ENCODE peak calls at places on chromosomes 16 and 17, in ten cellular contexts. Q, X, J, B, I, V, P, O, K and Y are unnamed samples.

GRCh38 chr17:58527949-58528348 is 13.5 kb upstream of the MTMR4 start:
- DNase-seq in Q (no peak), V (no peak), I (no peak), P (no peak), J (no peak), X (peak), O (no peak), K (no peak), B (peak), Y (no peak)

GRCh38 chr16:21722771-21723460 is 59.1 kb downstream of the OTOA start:
- DNase-seq in O (no peak), I (no peak), X (no peak), J (no peak), P (no peak), B (no peak), V (no peak), K (no peak), Q (no peak), Y (no peak)

GRCh38 chr16:11354733-11355574 is 9.7 kb downstream of the RMI2 start:
- DNase-seq in J (peak), O (peak), K (no peak), Q (peak), B (no peak), X (no peak), V (peak), P (peak), I (peak), Y (no peak)

GRCh38 chr17:37092041-37092440 is 143.3 kb downstream of the AATF start:
- DNase-seq in I (no peak), O (no peak), B (no peak), Q (no peak), X (peak), P (no peak), K (no peak), V (peak), J (no peak), Y (no peak)

GRCh38 chr17:17227608-17228520 is 9.1 kb downstream of the FLCN start:
- DNase-seq in Q (no peak), X (peak), V (no peak), J (peak), I (no peak), K (no peak), B (no peak), O (no peak), P (no peak), Y (no peak)

GRCh38 chr16:30985401-30986128 is 558 bp downstream of the HSD3B7 start:
- DNase-seq in O (no peak), Q (no peak), P (peak), X (no peak), V (peak), K (peak), B (no peak), I (no peak), J (no peak), Y (peak)

GRCh38 chr16:13351651-13352217 is 450.3 kb downstream of the SHISA9 start:
- DNase-seq in P (no peak), K (no peak), B (no peak), V (no peak), O (no peak), I (no peak), Q (no peak), X (no peak), J (no peak), Y (no peak)

GRCh38 chr16:75494696-75495601 is at the start of gene CHST6:
- DNase-seq in B (peak), V (no peak), Q (no peak), I (peak), O (no peak), K (peak), J (no peak), P (peak), X (peak), Y (peak)

GRCh38 chr17:64178011-64178825 is 48.3 kb upstream of the ERN1 start:
- DNase-seq in K (no peak), O (no peak), I (no peak), X (no peak), Q (no peak), B (no peak), J (no peak), P (no peak), V (no peak), Y (no peak)

GRCh38 chr17:9445424-9445823 is 130.2 kb downstream of the STX8 start:
- DNase-seq in J (no peak), P (no peak), Q (no peak), B (no peak), X (no peak), K (no peak), I (no peak), O (no peak), V (no peak), Y (no peak)

GRCh38 chr17:7081341-7082062 is 1.5 kb upstream of the CLEC10A start:
- DNase-seq in J (no peak), K (no peak), P (peak), I (no peak), X (no peak), V (peak), Q (no peak), B (no peak), O (no peak), Y (no peak)

GRCh38 chr17:50185724-50186545 is 15.5 kb downstream of the COL1A1 start:
- DNase-seq in I (no peak), P (no peak), V (no peak), K (no peak), X (no peak), O (no peak), B (no peak), J (no peak), Q (no peak), Y (no peak)

GRCh38 chr17:78798695-78799559 is 16.9 kb upstream of the CYTH1 start:
- DNase-seq in P (peak), V (no peak), Q (no peak), O (no peak), B (no peak), I (no peak), K (no peak), J (no peak), X (peak), Y (no peak)

GRCh38 chr17:50426472-50426782 is 409 bp downstream of the ACSF2 start:
- DNase-seq in O (no peak), I (no peak), X (no peak), V (no peak), K (no peak), Q (no peak), J (no peak), B (no peak), P (no peak), Y (no peak)

GRCh38 chr16:56357765-56358322 is 67.5 kb downstream of the AMFR start:
- DNase-seq in P (no peak), I (no peak), O (no peak), V (peak), X (no peak), J (peak), B (no peak), K (no peak), Q (no peak), Y (no peak)

GRCh38 chr16:86663691-86664517 is 85.6 kb downstream of the FOXL1 start:
- DNase-seq in X (no peak), Q (no peak), O (no peak), P (no peak), B (no peak), V (no peak), I (no peak), K (no peak), J (no peak), Y (no peak)

GRCh38 chr16:67456383-67457140 is 24.4 kb downstream of the ATP6V0D1 start:
- DNase-seq in J (peak), Q (no peak), K (no peak), P (peak), X (peak), V (peak), B (peak), O (no peak), I (no peak), Y (no peak)

GRCh38 chr16:72094266-72094610 is 591 bp downstream of the DHX38 start:
- DNase-seq in O (no peak), Q (peak), K (no peak), J (no peak), X (peak), V (no peak), P (no peak), I (no peak), B (peak), Y (no peak)

GRCh38 chr16:73048292-73049050 is 543 bp upstream of the ZFHX3 start:
- DNase-seq in Q (no peak), J (peak), O (no peak), B (no peak), P (no peak), X (no peak), I (no peak), V (peak), K (no peak), Y (peak)

GRCh38 chr17:28861393-28862203 is 6.8 kb downstream of the ERAL1 start:
- DNase-seq in V (peak), J (no peak), B (no peak), K (no peak), Q (no peak), I (no peak), X (no peak), O (no peak), P (no peak), Y (no peak)

GRCh38 chr16:84942786-84943185 is 68.5 kb downstream of the ZDHHC7 start:
- DNase-seq in Q (no peak), X (no peak), O (no peak), K (no peak), J (no peak), I (no peak), B (no peak), V (no peak), P (no peak), Y (no peak)

GRCh38 chr16:8572919-8573724 is 17.2 kb downstream of the TMEM114 start:
- DNase-seq in O (no peak), V (no peak), K (peak), X (peak), Q (no peak), J (no peak), I (no peak), B (no peak), P (peak), Y (no peak)

GRCh38 chr16:83037884-83038283 is 411.1 kb downstream of the CDH13 start:
- DNase-seq in J (no peak), B (no peak), K (no peak), O (no peak), Q (no peak), X (no peak), P (no peak), V (no peak), I (no peak), Y (no peak)

GRCh38 chr17:51682115-51682514 is 421.8 kb downstream of the UTP18 start:
- DNase-seq in O (no peak), B (no peak), Q (no peak), V (no peak), P (no peak), J (no peak), I (no peak), X (no peak), K (no peak), Y (no peak)

GRCh38 chr17:17581509-17581908 is 10.0 kb downstream of the PEMT start:
- DNase-seq in O (no peak), P (no peak), V (no peak), Q (no peak), X (no peak), B (no peak), I (no peak), K (no peak), J (no peak), Y (no peak)

GRCh38 chr17:36592711-36593321 is 1.1 kb downstream of the DHRS11 start:
- DNase-seq in X (no peak), I (no peak), O (no peak), V (peak), B (no peak), P (no peak), K (no peak), Q (no peak), J (no peak), Y (no peak)

GRCh38 chr17:66387391-66387981 is 85.1 kb downstream of the PRKCA start:
- DNase-seq in K (no peak), Q (no peak), V (no peak), P (no peak), O (no peak), I (no peak), J (no peak), B (no peak), X (no peak), Y (no peak)